ENCODE peak calls at places on chromosomes 13 and 19, in four cellular contexts. Z is amniotic stem cell, A is iPS-NIHi11, Q is caudate nucleus. G is an unnamed sample.

GRCh38 chr13:92122454-92122853 is 724.0 kb downstream of the GPC5 start:
- DNase-seq in Z (no peak), A (no peak), Q (no peak), G (no peak)

GRCh38 chr19:46000497-46001246 is 5.4 kb downstream of the CCDC61 start:
- DNase-seq in Z (no peak), A (peak), Q (no peak), G (no peak)

GRCh38 chr19:41426952-41427646 is at the start of gene B3GNT8:
- DNase-seq in Z (no peak), A (peak), Q (no peak), G (peak)

GRCh38 chr19:49061000-49061399 is 3.5 kb upstream of the CGB7 start:
- DNase-seq in Z (no peak), A (no peak), Q (no peak), G (no peak)

GRCh38 chr19:8515317-8515716 is 1.4 kb upstream of the ZNF414 start:
- DNase-seq in Z (no peak), A (no peak), Q (no peak), G (no peak)

GRCh38 chr13:63481334-63481733 is 2065.7 kb upstream of the PCDH20 start:
- DNase-seq in Z (no peak), A (no peak), Q (no peak), G (peak)

GRCh38 chr13:46603165-46603603 is 50.2 kb downstream of the LRCH1 start:
- DNase-seq in Z (no peak), A (peak), Q (no peak), G (no peak)

GRCh38 chr13:101049166-101049850 is 367.0 kb downstream of the NALCN start:
- DNase-seq in Z (no peak), A (no peak), Q (no peak), G (no peak)

GRCh38 chr13:102128216-102128800 is 273.5 kb downstream of the FGF14 start:
- DNase-seq in Z (no peak), A (no peak), Q (no peak), G (peak)

GRCh38 chr13:28346136-28346535 is 148.8 kb downstream of the FLT1 start:
- DNase-seq in Z (no peak), A (no peak), Q (no peak), G (no peak)

GRCh38 chr19:7871280-7871529 is 3.0 kb downstream of the PRR36 start:
- DNase-seq in Z (no peak), A (no peak), Q (no peak), G (no peak)

GRCh38 chr13:52750713-52751112 is 11.1 kb upstream of the CNMD start:
- DNase-seq in Z (no peak), A (no peak), Q (no peak), G (no peak)

GRCh38 chr19:50679177-50680125 is 30.2 kb downstream of the C19orf81 start:
- DNase-seq in Z (no peak), A (peak), Q (no peak), G (peak)

GRCh38 chr19:46317339-46317738 is 20.5 kb downstream of the HIF3A start:
- DNase-seq in Z (no peak), A (no peak), Q (no peak), G (no peak)

GRCh38 chr19:2255112-2255845 is 938 bp downstream of the JSRP1 start:
- DNase-seq in Z (no peak), A (no peak), Q (no peak), G (no peak)

GRCh38 chr19:30358821-30359580 is 13.2 kb upstream of the ZNF536 start:
- DNase-seq in Z (no peak), A (no peak), Q (no peak), G (no peak)

GRCh38 chr19:18665771-18666202 is 17.7 kb upstream of the CRTC1 start:
- DNase-seq in Z (no peak), A (no peak), Q (no peak), G (no peak)

GRCh38 chr19:3336351-3336679 is 30.1 kb upstream of the NFIC start:
- DNase-seq in Z (no peak), A (no peak), Q (no peak), G (no peak)

G was measured in AG09319.